ENCODE peak calls at places on chromosomes 3 and 15, in five cellular contexts. B is HepG2; J is Jurkat, Clone E6-1; G is endodermal cell; D is CD8-positive, alpha-beta memory T cell. I is an unnamed sample.

GRCh38 chr15:77546050-77546501 is 86.6 kb downstream of the LINGO1 start:
- DNase-seq in B (no peak), J (no peak), G (no peak), D (no peak), I (no peak)

GRCh38 chr15:78933187-78934062 is 11.4 kb downstream of the CTSH start:
- DNase-seq in B (no peak), J (no peak), G (no peak), D (no peak), I (no peak)

GRCh38 chr3:63946753-63947152 is 34.6 kb upstream of the SCAANT1 start:
- DNase-seq in B (no peak), J (no peak), G (no peak), D (no peak), I (no peak)

GRCh38 chr3:119481079-119481478 is 12.3 kb downstream of the POGLUT1 start:
- DNase-seq in B (no peak), J (no peak), G (no peak), D (no peak), I (no peak)

GRCh38 chr15:25620466-25620865 is 181.6 kb upstream of the UBE3A start:
- DNase-seq in B (no peak), J (no peak), G (no peak), D (no peak), I (no peak)

GRCh38 chr3:177835008-177835407 is 637.7 kb upstream of the TBL1XR1 start:
- DNase-seq in B (no peak), J (no peak), G (peak; percentile 64), D (no peak), I (peak; percentile 34)

GRCh38 chr3:179513867-179514266 is 48.9 kb upstream of the ACTL6A start:
- DNase-seq in B (no peak), J (no peak), G (no peak), D (no peak), I (no peak)

GRCh38 chr15:30984542-30984941 is 6.9 kb downstream of the MTMR10 start:
- DNase-seq in B (no peak), J (no peak), G (no peak), D (no peak), I (no peak)

GRCh38 chr3:147613710-147614109 is 204.5 kb downstream of the ZIC1 start:
- DNase-seq in B (no peak), J (no peak), G (no peak), D (no peak), I (no peak)

GRCh38 chr3:59774613-59775012 is 724.8 kb upstream of the CFAP20DC start:
- DNase-seq in B (no peak), J (no peak), G (no peak), D (no peak), I (no peak)

GRCh38 chr3:65483475-65483874 is 555.2 kb downstream of the MAGI1 start:
- DNase-seq in B (no peak), J (no peak), G (peak; percentile 68), D (no peak), I (no peak)

GRCh38 chr3:17372811-17373210 is 369.6 kb downstream of the TBC1D5 start:
- DNase-seq in B (peak; percentile 3), J (no peak), G (no peak), D (no peak), I (no peak)

GRCh38 chr3:172173316-172174271 is 134.2 kb downstream of the FNDC3B start:
- DNase-seq in B (no peak), J (no peak), G (peak; percentile 54), D (no peak), I (no peak)

GRCh38 chr3:187968883-187969580 is 184.9 kb upstream of the LPP start:
- DNase-seq in B (peak; percentile 59), J (no peak), G (no peak), D (no peak), I (no peak)

GRCh38 chr3:174247671-174248070 is 611.5 kb upstream of the NAALADL2 start:
- DNase-seq in B (no peak), J (no peak), G (peak; percentile 53), D (no peak), I (no peak)

GRCh38 chr3:81339040-81339845 is 422.2 kb downstream of the GBE1 start:
- DNase-seq in B (peak; percentile 12), J (peak; percentile 14), G (no peak), D (no peak), I (no peak)

GRCh38 chr3:13054705-13055285 is 18.4 kb downstream of the IQSEC1 start:
- DNase-seq in B (no peak), J (no peak), G (no peak), D (no peak), I (no peak)

GRCh38 chr15:68617001-68617400 is 38.2 kb downstream of the CORO2B start:
- DNase-seq in B (no peak), J (no peak), G (no peak), D (no peak), I (no peak)

GRCh38 chr3:56443372-56443771 is 24.9 kb downstream of the ERC2 start:
- DNase-seq in B (no peak), J (no peak), G (no peak), D (no peak), I (no peak)

GRCh38 chr15:52392008-52392687 is 96.5 kb upstream of the MYO5C start:
- DNase-seq in B (no peak), J (no peak), G (peak; percentile 83), D (no peak), I (no peak)

GRCh38 chr3:118445036-118445435 is 589.6 kb downstream of the IGSF11 start:
- DNase-seq in B (no peak), J (no peak), G (no peak), D (no peak), I (no peak)

GRCh38 chr15:24933716-24934115 is 21.1 kb upstream of the SNRPN start:
- DNase-seq in B (no peak), J (no peak), G (peak; percentile 0), D (no peak), I (no peak)

GRCh38 chr3:114418724-114419543 is 125.1 kb downstream of the TIGIT start:
- DNase-seq in B (peak; percentile 73), J (peak; percentile 59), G (no peak), D (no peak), I (peak; percentile 14)

GRCh38 chr3:37074178-37074577 is 80.9 kb downstream of the MLH1 start:
- DNase-seq in B (no peak), J (peak; percentile 17), G (no peak), D (no peak), I (no peak)

GRCh38 chr3:102745881-102746280 is 311.1 kb downstream of the ZPLD1 start:
- DNase-seq in B (no peak), J (no peak), G (no peak), D (no peak), I (no peak)

GRCh38 chr15:89616228-89616627 is 39.0 kb downstream of the KIF7 start:
- DNase-seq in B (no peak), J (no peak), G (no peak), D (no peak), I (no peak)

GRCh38 chr15:40873625-40874561 is at the start of gene RHOV:
- DNase-seq in B (peak; percentile 62), J (peak; percentile 23), G (peak; percentile 96), D (peak; percentile 61), I (peak; percentile 53)

GRCh38 chr3:151003024-151003771 is 30.7 kb upstream of the CLRN1 start:
- DNase-seq in B (peak; percentile 34), J (no peak), G (no peak), D (no peak), I (no peak)

GRCh38 chr15:57384024-57384423 is 7.7 kb downstream of the CGNL1 start:
- DNase-seq in B (no peak), J (no peak), G (no peak), D (no peak), I (no peak)

GRCh38 chr3:31770822-31771326 is 210.2 kb downstream of the OSBPL10 start:
- DNase-seq in B (no peak), J (no peak), G (no peak), D (no peak), I (no peak)

GRCh38 chr3:184388164-184388935 is 8.5 kb downstream of the CHRD start:
- DNase-seq in B (no peak), J (no peak), G (no peak), D (no peak), I (no peak)

GRCh38 chr15:85097706-85098105 is 116.0 kb downstream of the PDE8A start:
- DNase-seq in B (no peak), J (no peak), G (no peak), D (no peak), I (no peak)

DNA sequence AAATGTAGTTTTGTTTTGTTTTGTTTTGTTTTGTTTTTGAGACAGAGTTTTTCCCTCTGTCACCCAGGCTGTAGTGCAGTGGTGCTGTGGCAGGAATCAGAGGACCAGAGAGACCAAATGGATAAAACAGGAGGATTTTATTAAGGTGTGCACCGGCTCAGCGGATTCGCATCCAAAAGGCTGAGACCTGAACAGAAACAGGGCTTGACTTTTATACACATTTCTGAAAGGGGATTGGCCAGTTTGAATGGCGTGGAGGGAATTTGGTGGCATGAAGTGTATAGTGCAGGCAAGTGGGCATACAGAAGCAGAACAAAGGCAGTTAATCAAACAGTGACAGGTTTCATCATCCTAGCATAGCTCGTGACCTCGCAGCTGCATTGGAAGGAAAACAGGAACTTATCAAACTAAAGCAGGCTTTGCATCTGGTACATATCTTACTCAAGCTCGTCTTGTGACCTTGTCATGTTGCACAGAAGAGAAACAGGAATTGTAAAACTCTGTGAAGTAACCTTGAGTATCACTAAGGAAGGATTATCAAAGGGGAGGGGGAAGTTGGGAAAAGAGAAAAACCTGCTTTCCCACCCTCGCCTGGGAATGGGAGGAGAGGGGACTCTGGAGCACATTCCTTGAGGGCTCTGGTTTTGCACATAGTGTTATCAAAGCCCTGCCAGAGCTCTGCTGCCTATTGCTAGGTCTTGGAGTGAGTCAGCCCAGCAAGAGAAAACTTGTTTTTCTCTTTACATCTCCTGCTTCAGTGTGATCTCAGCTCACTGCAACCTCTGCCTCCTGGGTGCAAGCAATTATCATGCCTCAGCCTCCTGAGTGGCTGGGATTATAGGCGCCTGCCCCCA is 38.5 kb downstream of the C3orf62 start:
- DNase-seq in B (peak; percentile 88), J (peak; percentile 18), G (no peak), D (no peak), I (no peak)
- H3K4me3 ChIP-seq in B (no peak overlapping the region), J (no peak overlapping the region), G (no peak overlapping the region), D (no peak overlapping the region), I (no peak overlapping the region)

GRCh38 chr3:40242638-40243037 is 66.9 kb upstream of the EIF1B start:
- DNase-seq in B (no peak), J (no peak), G (no peak), D (no peak), I (no peak)
- H3K4me3 ChIP-seq in B (no peak overlapping the region), J (no peak overlapping the region), G (no peak overlapping the region), D (no peak overlapping the region), I (no peak overlapping the region)

GRCh38 chr15:63640146-63640545 is 43.0 kb downstream of the FBXL22 start:
- DNase-seq in B (no peak), J (no peak), G (no peak), D (no peak), I (no peak)
- H3K4me3 ChIP-seq in B (no peak overlapping the region), J (no peak overlapping the region), G (no peak overlapping the region), D (no peak overlapping the region), I (no peak overlapping the region)

DNA sequence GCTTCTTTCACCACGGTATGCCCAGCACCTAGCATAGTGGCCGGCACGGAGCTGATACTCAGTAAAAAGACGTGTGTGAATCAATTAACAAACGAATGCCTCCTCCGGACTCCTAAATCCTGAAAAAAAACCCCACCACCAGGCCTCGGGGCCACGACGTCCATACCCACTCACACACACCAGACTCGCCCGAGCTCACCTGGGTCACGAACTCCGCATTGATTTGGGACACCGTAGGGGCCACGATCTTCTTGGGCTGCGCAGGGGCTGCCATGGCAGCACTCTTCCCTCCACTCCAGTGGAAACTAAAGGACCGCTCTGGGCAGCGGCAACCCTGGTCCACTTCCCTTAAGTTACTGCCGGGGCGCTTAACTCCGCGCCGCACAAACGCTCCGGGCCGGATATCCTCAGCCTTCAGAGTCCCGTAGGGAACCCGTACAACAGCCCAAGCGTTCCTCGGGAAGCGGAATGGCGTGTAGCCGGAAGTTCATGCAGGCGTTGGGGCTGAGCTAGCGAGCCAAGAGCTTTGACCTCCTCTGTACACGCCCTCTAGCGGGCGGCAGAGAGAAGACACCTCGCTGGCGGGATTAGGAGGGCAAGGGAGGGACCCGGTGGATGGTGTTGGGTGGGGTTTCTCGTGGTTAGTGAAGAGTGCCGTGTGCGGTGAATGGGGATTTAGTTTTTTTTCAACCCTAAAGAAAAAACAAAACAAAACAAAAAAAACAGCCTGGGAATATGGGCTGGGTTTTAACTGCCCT is at the start of gene AQR:
- DNase-seq in B (peak; percentile 96), J (peak; percentile 97), G (peak; percentile 98), D (peak; percentile 94), I (peak; percentile 94)
- H3K4me3 ChIP-seq in B (peak within 1 kb of the TSS; percentile 94), J (peak within 1 kb of the TSS; percentile 98), G (peak within 1 kb of the TSS; percentile 97), D (peak within 1 kb of the TSS; percentile 96), I (peak within 1 kb of the TSS; percentile 82)

I was measured in DND-41.